ENCODE peak calls at places on chromosomes 3 and 15, in seven cellular contexts. T is PC-9, G is astrocyte of the spinal cord, B is heart right ventricle, C is hepatocyte, J is cardiac muscle cell, X is tibial artery. H is an unnamed sample.

GRCh38 chr3:48215466-48215865 is 7.8 kb upstream of the CAMP start:
- DNase-seq in X (peak; percentile 77), J (no peak), C (peak; percentile 40), B (peak; percentile 57), T (no peak), G (no peak), H (no peak)

GRCh38 chr15:100661161-100661560 is 58.8 kb downstream of the ASB7 start:
- DNase-seq in G (no peak), C (no peak), T (no peak), B (no peak), X (peak; percentile 45), J (no peak), H (no peak)

GRCh38 chr3:168524129-168524528 is 428.4 kb upstream of the GOLIM4 start:
- DNase-seq in B (no peak), T (no peak), C (no peak), X (no peak), J (no peak), G (no peak), H (no peak)

GRCh38 chr3:3799173-3800075 is at the start of gene LRRN1:
- DNase-seq in J (peak; percentile 75), G (peak; percentile 33), C (peak; percentile 93), X (peak; percentile 74), B (peak; percentile 14), T (peak; percentile 20), H (no peak)

GRCh38 chr15:98923159-98923558 is 84.4 kb downstream of the PGPEP1L start:
- DNase-seq in C (no peak), T (no peak), G (no peak), J (no peak), X (peak; percentile 62), B (no peak), H (no peak)

GRCh38 chr3:153641321-153641720 is 479.3 kb downstream of the RAP2B start:
- DNase-seq in B (no peak), C (no peak), G (no peak), T (no peak), X (no peak), J (no peak), H (no peak)

GRCh38 chr15:41971089-41971892 is 1.1 kb downstream of the EHD4 start:
- DNase-seq in X (peak; percentile 78), T (peak; percentile 64), J (peak; percentile 89), G (peak; percentile 73), B (peak; percentile 73), C (peak; percentile 83), H (no peak)

GRCh38 chr15:101458908-101459578 is 30.5 kb downstream of the PCSK6 start:
- DNase-seq in G (no peak), X (no peak), B (no peak), C (no peak), T (no peak), J (no peak), H (no peak)

GRCh38 chr3:103629391-103629790 is 1194.6 kb downstream of the ZPLD1 start:
- DNase-seq in T (no peak), G (no peak), C (no peak), B (no peak), J (no peak), X (no peak), H (no peak)

GRCh38 chr3:195086885-195087284 is 184.1 kb downstream of the XXYLT1 start:
- DNase-seq in C (no peak), T (no peak), G (no peak), X (peak; percentile 59), J (no peak), B (no peak), H (no peak)

DNA sequence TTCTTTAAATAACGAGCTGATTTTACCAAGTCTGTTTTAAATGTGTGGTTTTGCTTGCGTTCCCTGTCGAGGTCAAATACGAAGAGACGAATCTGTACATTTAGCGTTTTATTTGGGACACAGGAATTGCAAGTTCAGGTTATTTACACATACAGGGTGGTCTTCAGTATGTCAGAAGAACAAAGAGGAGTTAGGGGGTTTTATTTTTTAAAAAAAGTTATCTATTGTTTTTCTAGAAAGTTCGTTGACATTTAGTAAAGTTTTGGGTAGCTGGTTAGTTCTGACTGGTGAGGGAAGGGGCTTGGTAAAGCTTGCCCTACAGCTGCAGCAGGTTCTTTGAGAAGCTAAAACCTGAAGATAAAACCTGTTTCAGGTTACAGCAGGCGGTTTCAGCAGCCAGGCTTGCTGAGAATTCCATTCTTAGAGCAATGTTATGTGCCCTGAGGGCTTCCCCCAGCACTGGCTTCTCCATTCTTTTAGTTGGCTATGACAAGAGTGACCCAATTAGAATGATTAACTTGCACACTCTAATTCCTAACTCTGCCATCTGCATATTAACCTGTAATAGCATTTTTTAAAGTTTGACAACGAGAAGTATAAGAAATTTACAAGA is 810 bp upstream of the ZNF280D start:
- DNase-seq in X (no peak), G (no peak), B (no peak), C (no peak), J (no peak), T (peak; percentile 18), H (no peak)
- H3K4me3 ChIP-seq in X (peak overlapping the region; percentile 61), G (no peak overlapping the region), B (no peak overlapping the region), C (no peak overlapping the region), J (no peak overlapping the region), T (peak overlapping the region; percentile 88), H (no peak overlapping the region)

GRCh38 chr15:71136159-71137137 is 21.2 kb downstream of the THSD4 start:
- DNase-seq in T (peak; percentile 56), B (no peak), C (no peak), J (no peak), G (peak; percentile 81), X (no peak), H (peak; percentile 49)
- TF ChIP-seq CTCF in T (no peak), B (no peak), C (no peak), J (peak; percentile 29), G (peak; percentile 15), X (no peak), H (peak; percentile 29)

DNA sequence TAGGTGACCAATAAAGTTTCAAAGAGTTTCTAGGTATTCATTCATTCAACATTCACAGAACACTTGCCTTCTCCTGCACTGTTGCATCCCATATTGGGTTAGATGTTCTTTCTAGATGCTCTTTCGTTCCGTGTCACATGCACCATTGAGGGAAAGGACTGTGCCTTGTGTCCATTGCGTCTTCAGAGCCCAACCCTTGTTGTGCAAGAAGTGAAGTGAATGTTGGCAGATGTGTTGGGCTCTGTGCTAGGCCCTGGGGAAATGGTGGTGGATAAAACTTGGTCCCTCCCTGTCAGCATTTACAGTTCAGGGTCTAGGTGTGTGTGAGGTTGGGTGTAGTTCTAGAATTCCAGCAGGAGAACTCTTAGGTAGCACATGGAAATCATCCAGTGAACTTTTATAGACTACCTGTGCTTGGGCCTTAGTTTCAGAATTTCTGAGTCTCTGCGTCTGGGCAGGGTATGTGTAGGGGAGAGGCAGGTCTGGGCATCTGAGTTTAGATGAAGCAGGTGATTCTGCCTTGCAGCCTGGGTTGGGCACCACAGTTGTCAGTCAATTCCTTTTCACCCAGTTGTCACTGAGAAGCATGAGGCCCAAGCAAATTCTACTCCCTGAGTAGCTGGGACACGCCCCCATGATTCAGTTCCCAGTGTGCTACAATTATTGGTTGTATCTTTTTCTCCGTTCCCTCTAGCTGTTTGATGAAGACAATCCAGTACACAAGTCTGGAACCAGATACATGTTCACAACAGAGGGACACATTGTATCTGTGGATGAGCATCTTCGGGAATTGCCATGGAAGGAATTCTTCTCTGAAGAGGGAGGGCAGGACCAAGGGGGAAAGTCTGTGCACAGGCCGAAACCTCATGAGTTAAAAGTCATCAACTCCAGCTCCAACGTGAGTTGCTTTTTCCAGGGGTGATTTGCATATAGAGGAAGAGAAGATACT is 25.4 kb downstream of the EDEM1 start:
- DNase-seq in T (no peak), G (no peak), B (no peak), X (no peak), J (no peak), C (no peak), H (no peak)
- H3K4me3 ChIP-seq in T (no peak overlapping the region), G (no peak overlapping the region), B (no peak overlapping the region), X (no peak overlapping the region), J (no peak overlapping the region), C (no peak overlapping the region), H (no peak overlapping the region)

GRCh38 chr3:130905551-130905950 is 11.7 kb downstream of the ATP2C1 start:
- DNase-seq in X (no peak), J (no peak), T (no peak), B (no peak), C (peak; percentile 7), G (peak; percentile 22), H (no peak)

GRCh38 chr3:130903412-130903908 is 9.6 kb downstream of the ATP2C1 start:
- DNase-seq in C (no peak), X (no peak), G (no peak), B (no peak), T (no peak), J (no peak), H (no peak)

GRCh38 chr3:130906374-130906995 is 12.6 kb downstream of the ATP2C1 start:
- DNase-seq in T (no peak), X (no peak), B (no peak), G (peak; percentile 26), C (no peak), J (no peak), H (no peak)

GRCh38 chr3:130907966-130908365 is 14.1 kb downstream of the ATP2C1 start:
- DNase-seq in X (no peak), J (no peak), B (no peak), C (no peak), G (no peak), T (no peak), H (no peak)

DNA sequence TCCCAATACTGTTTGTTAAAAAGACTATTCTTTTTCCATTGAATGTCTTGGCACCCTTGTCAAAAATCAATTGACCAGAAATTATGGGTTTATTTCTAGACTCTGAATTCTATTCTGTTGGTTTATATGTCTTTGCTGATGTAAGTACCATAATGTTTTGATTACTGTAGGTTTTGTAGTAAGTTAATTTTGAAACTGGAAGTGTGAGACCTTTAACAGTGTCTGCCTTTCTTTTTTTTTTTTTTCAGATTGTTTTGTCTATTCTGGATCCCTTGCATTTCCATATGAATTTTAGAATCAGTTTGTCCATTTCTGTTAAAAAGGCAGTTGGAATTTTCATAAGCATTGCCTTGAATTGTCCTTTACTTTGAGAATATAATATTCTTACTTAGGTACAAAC is 13.6 kb downstream of the ATP2C1 start:
- DNase-seq in T (no peak), B (no peak), G (no peak), C (no peak), X (no peak), J (no peak), H (no peak)
- TF ChIP-seq CTCF in T (no peak), B (no peak), G (no peak), C (no peak), X (no peak), J (no peak), H (no peak)

GRCh38 chr3:13325092-13325491 is 95.0 kb downstream of the NUP210 start:
- DNase-seq in T (no peak), C (no peak), G (no peak), X (no peak), B (no peak), J (no peak), H (no peak)
- H3K4me3 ChIP-seq in T (no peak overlapping the region), C (no peak overlapping the region), G (no peak overlapping the region), X (no peak overlapping the region), B (no peak overlapping the region), J (no peak overlapping the region), H (no peak overlapping the region)

DNA sequence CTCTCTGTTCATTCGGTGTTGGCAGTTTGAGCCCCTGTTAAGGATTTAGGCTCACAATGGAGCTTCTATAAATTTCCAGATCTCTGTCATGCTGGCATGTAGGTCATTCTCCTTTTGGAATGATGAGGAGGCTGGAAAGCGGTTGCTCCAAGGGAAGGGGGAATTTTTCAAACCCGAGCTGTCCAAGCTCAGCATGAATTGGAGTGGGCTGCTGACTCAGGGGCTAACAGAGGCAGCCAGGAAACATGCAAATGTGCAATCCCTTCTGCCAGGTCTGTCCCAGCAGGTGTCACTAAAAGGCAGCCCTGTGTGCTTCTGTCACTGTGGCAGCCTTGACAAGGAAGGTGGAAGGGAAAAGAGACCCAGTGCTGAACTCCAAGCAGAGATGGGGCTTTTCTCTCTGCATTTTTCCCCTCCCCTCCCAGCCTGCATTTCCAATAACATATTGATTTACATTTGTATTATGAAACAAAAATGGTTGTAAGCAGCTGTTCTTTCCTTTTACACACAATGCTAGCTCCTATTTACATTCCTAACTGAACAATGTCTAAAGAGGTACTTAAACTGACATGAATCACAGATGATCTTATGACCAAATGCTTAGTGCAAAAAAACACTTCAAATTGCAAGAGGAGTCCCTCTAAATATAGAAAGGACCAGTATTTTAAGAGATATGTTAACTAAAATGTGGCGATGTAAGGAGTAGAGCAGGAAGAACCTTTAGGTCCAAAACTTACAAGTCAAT is 84.4 kb upstream of the ATP10A start:
- DNase-seq in X (no peak), T (no peak), G (no peak), J (peak; percentile 30), C (peak; percentile 32), B (no peak), H (no peak)
- TF ChIP-seq CTCF in X (no peak), T (no peak), G (no peak), J (no peak), C (peak; percentile 37), B (peak; percentile 17), H (no peak)

H was measured in astrocyte of the cerebellum.